ENCODE peak calls at places on chromosomes 7 and 10, in nine cellular contexts. N, G, B, P, H, X, E, V and A are unnamed samples.

GRCh38 chr7:117324940-117325339 is 2.1 kb upstream of the WNT2 start:
- DNase-seq in H (no peak), V (no peak), B (no peak), G (no peak), E (no peak), P (no peak), X (no peak), N (no peak), A (no peak)

GRCh38 chr10:14971867-14972448 is 12.8 kb downstream of the MEIG1 start:
- DNase-seq in P (no peak), X (no peak), E (no peak), B (no peak), V (peak; percentile 38), G (no peak), H (no peak), N (peak; percentile 61), A (peak; percentile 31)

GRCh38 chr10:132885451-132886210 is 56.7 kb downstream of the CFAP46 start:
- DNase-seq in H (no peak), E (no peak), P (no peak), X (no peak), V (peak; percentile 6), B (no peak), N (no peak), G (no peak), A (no peak)

GRCh38 chr7:129670636-129671035 is 59.1 kb downstream of the NRF1 start:
- DNase-seq in N (no peak), X (no peak), P (no peak), H (no peak), V (no peak), E (no peak), B (no peak), G (no peak), A (peak; percentile 68)

GRCh38 chr10:118835682-118836326 is 81.0 kb upstream of the CACUL1 start:
- DNase-seq in B (peak; percentile 67), V (peak; percentile 67), H (no peak), E (no peak), N (no peak), P (peak; percentile 29), X (peak; percentile 3), G (peak; percentile 34), A (no peak)

GRCh38 chr7:156456503-156457115 is 184.0 kb upstream of the RNF32 start:
- DNase-seq in E (no peak), H (no peak), B (no peak), V (peak; percentile 21), P (no peak), N (no peak), X (no peak), G (no peak), A (no peak)

GRCh38 chr10:6215241-6215640 is 12.5 kb downstream of the PFKFB3 start:
- DNase-seq in N (no peak), X (no peak), H (no peak), G (no peak), V (no peak), E (no peak), B (no peak), P (no peak), A (no peak)

GRCh38 chr10:97713828-97714400 is 384 bp downstream of the MARVELD1 start:
- DNase-seq in P (peak; percentile 19), E (peak; percentile 87), G (peak; percentile 86), N (peak; percentile 72), H (peak; percentile 21), V (peak; percentile 77), B (peak; percentile 43), X (no peak), A (peak; percentile 76)

GRCh38 chr10:98261436-98262277 is 6.3 kb downstream of the LOXL4 start:
- DNase-seq in E (no peak), G (no peak), N (no peak), P (no peak), X (no peak), V (no peak), B (no peak), H (no peak), A (no peak)

GRCh38 chr10:34333513-34333912 is 481.6 kb downstream of the PARD3 start:
- DNase-seq in E (no peak), N (no peak), V (no peak), G (no peak), P (no peak), H (no peak), B (no peak), X (no peak), A (peak; percentile 51)

GRCh38 chr10:131253931-131254865 is 57.3 kb downstream of the TCERG1L start:
- DNase-seq in H (no peak), G (no peak), E (no peak), P (no peak), N (no peak), B (no peak), V (no peak), X (no peak), A (no peak)

GRCh38 chr7:34220501-34220900 is 315.2 kb downstream of the BMPER start:
- DNase-seq in P (no peak), E (no peak), B (no peak), N (no peak), V (no peak), G (no peak), X (no peak), H (no peak), A (peak; percentile 51)

GRCh38 chr10:129888784-129889616 is 75.1 kb downstream of the EBF3 start:
- DNase-seq in G (peak; percentile 49), P (no peak), N (peak; percentile 19), V (no peak), H (no peak), B (no peak), X (no peak), E (peak; percentile 27), A (peak; percentile 52)

GRCh38 chr10:96497391-96497790 is 16.3 kb downstream of the TLL2 start:
- DNase-seq in V (no peak), H (no peak), B (no peak), X (no peak), E (no peak), G (no peak), P (no peak), N (no peak), A (no peak)

GRCh38 chr10:109956454-109957091 is 33.3 kb upstream of the XPNPEP1 start:
- DNase-seq in E (peak; percentile 49), G (peak; percentile 58), N (peak; percentile 66), V (no peak), P (no peak), B (peak; percentile 34), X (no peak), H (no peak), A (peak; percentile 59)

GRCh38 chr7:139575338-139575680 is 51.8 kb downstream of the CLEC2L start:
- DNase-seq in E (no peak), N (no peak), G (no peak), P (no peak), X (no peak), B (no peak), V (no peak), H (no peak), A (no peak)

GRCh38 chr7:72492446-72492845 is 80.3 kb upstream of the CALN1 start:
- DNase-seq in X (no peak), B (no peak), V (no peak), N (no peak), P (no peak), G (no peak), H (no peak), E (no peak), A (no peak)

GRCh38 chr7:49432245-49432644 is 341.2 kb upstream of the VWC2 start:
- DNase-seq in X (no peak), P (peak; percentile 7), B (no peak), N (no peak), V (no peak), H (no peak), E (no peak), G (no peak), A (no peak)

GRCh38 chr7:35705932-35706461 is 11.1 kb upstream of the HERPUD2 start:
- DNase-seq in B (no peak), E (no peak), H (no peak), X (no peak), N (no peak), G (no peak), V (no peak), P (no peak), A (peak; percentile 33)

GRCh38 chr10:64529003-64529350 is 1007.8 kb downstream of the REEP3 start:
- DNase-seq in B (no peak), P (no peak), H (no peak), G (no peak), X (no peak), E (no peak), V (no peak), N (no peak), A (no peak)